ENCODE peak calls at places on chromosomes 12 and 14, in ten cellular contexts. Q is KG1; E is lung microvascular endothelial cell; M is activated CD8-positive, alpha-beta memory T cell treated with anti-CD3 and anti-CD28 coated beads, Interleukin-2, amount 10 ng/mL, durations not matched to agents 7 days and 5 days; F is neural progenitor cell; H is lower lobe of right lung; K is astrocyte of the spinal cord; D is astrocyte of the cerebellum; N is uterus; P is GM12891. J is an unnamed sample.

GRCh38 chr14:79356040-79356439 is 855.3 kb downstream of the DIO2 start:
- DNase-seq in Q (no peak), E (no peak), M (no peak), F (peak), H (no peak), K (peak), D (no peak), N (no peak), P (no peak), J (no peak)

GRCh38 chr14:59576332-59577294 is at the start of gene CCDC175:
- DNase-seq in Q (peak), E (peak), M (peak), F (peak), H (peak), K (peak), D (peak), N (peak), P (peak), J (peak)

GRCh38 chr12:116074686-116075085 is 202.8 kb downstream of the MED13L start:
- DNase-seq in Q (no peak), E (no peak), M (no peak), F (no peak), H (no peak), K (no peak), D (no peak), N (no peak), P (no peak), J (no peak)

GRCh38 chr12:108560321-108560721 is 652 bp downstream of the SART3 start:
- DNase-seq in Q (no peak), E (peak), M (no peak), F (no peak), H (no peak), K (peak), D (no peak), N (no peak), P (no peak), J (no peak)

GRCh38 chr12:29164477-29165163 is 15.5 kb downstream of the FAR2 start:
- DNase-seq in Q (no peak), E (peak), M (no peak), F (no peak), H (no peak), K (peak), D (peak), N (no peak), P (peak), J (no peak)

GRCh38 chr12:102478416-102479098 is 1.8 kb downstream of the IGF1 start:
- DNase-seq in Q (no peak), E (no peak), M (peak), F (peak), H (no peak), K (no peak), D (no peak), N (no peak), P (no peak), J (peak)

GRCh38 chr14:20209595-20209994 is 13.9 kb upstream of the OR11H6 start:
- DNase-seq in Q (no peak), E (no peak), M (no peak), F (no peak), H (no peak), K (no peak), D (no peak), N (no peak), P (no peak), J (no peak)

GRCh38 chr12:85834378-85834777 is 1.8 kb downstream of the RASSF9 start:
- DNase-seq in Q (no peak), E (no peak), M (no peak), F (no peak), H (no peak), K (no peak), D (no peak), N (no peak), P (no peak), J (no peak)

GRCh38 chr14:77593501-77593911 is 22.9 kb downstream of the SPTLC2 start:
- DNase-seq in Q (peak), E (peak), M (no peak), F (no peak), H (no peak), K (peak), D (no peak), N (no peak), P (no peak), J (no peak)

GRCh38 chr12:11016937-11017336 is 5.5 kb downstream of the TAS2R19 start:
- DNase-seq in Q (no peak), E (no peak), M (no peak), F (no peak), H (no peak), K (no peak), D (no peak), N (no peak), P (no peak), J (no peak)

GRCh38 chr14:102538598-102539543 is 29.3 kb upstream of the ANKRD9 start:
- DNase-seq in Q (no peak), E (no peak), M (no peak), F (no peak), H (no peak), K (no peak), D (no peak), N (no peak), P (no peak), J (no peak)

GRCh38 chr12:3964404-3964803 is 91.2 kb upstream of the PARP11 start:
- DNase-seq in Q (no peak), E (no peak), M (no peak), F (peak), H (no peak), K (no peak), D (no peak), N (no peak), P (no peak), J (no peak)

GRCh38 chr12:24821691-24822090 is 127.2 kb downstream of the BCAT1 start:
- DNase-seq in Q (no peak), E (no peak), M (no peak), F (no peak), H (no peak), K (peak), D (peak), N (no peak), P (no peak), J (no peak)

GRCh38 chr14:104009297-104009696 is 67.0 kb upstream of the RD3L start:
- DNase-seq in Q (no peak), E (no peak), M (no peak), F (no peak), H (no peak), K (no peak), D (no peak), N (no peak), P (no peak), J (no peak)

GRCh38 chr12:26122681-26123481 is 2.0 kb downstream of the BHLHE41 start:
- DNase-seq in Q (peak), E (peak), M (no peak), F (peak), H (peak), K (peak), D (peak), N (peak), P (no peak), J (no peak)

GRCh38 chr14:75715926-75716780 is 55.1 kb downstream of the TTLL5 start:
- DNase-seq in Q (no peak), E (no peak), M (no peak), F (no peak), H (no peak), K (peak), D (no peak), N (no peak), P (no peak), J (no peak)

GRCh38 chr14:61267336-61267735 is 13.8 kb downstream of the TMEM30B start:
- DNase-seq in Q (no peak), E (peak), M (no peak), F (no peak), H (no peak), K (no peak), D (no peak), N (no peak), P (no peak), J (no peak)

GRCh38 chr12:129961856-129962255 is 58.0 kb upstream of the TMEM132D start:
- DNase-seq in Q (no peak), E (no peak), M (no peak), F (no peak), H (no peak), K (no peak), D (no peak), N (no peak), P (no peak), J (no peak)

GRCh38 chr12:78181544-78182162 is 351.0 kb downstream of the NAV3 start:
- DNase-seq in Q (no peak), E (peak), M (no peak), F (peak), H (no peak), K (peak), D (peak), N (no peak), P (no peak), J (no peak)

GRCh38 chr14:76958975-76959710 is 69.4 kb downstream of the IRF2BPL start:
- DNase-seq in Q (no peak), E (peak), M (peak), F (no peak), H (no peak), K (peak), D (no peak), N (no peak), P (no peak), J (no peak)

GRCh38 chr14:70884595-70885342 is 22.5 kb upstream of the PCNX1 start:
- DNase-seq in Q (no peak), E (no peak), M (peak), F (no peak), H (no peak), K (no peak), D (no peak), N (no peak), P (no peak), J (no peak)

GRCh38 chr12:7016958-7017571 is 1.2 kb downstream of the LPCAT3 start:
- DNase-seq in Q (no peak), E (no peak), M (no peak), F (no peak), H (no peak), K (no peak), D (no peak), N (no peak), P (no peak), J (no peak)

GRCh38 chr12:87127272-87127671 is 871.1 kb upstream of the MGAT4C start:
- DNase-seq in Q (no peak), E (no peak), M (no peak), F (no peak), H (no peak), K (peak), D (no peak), N (no peak), P (no peak), J (no peak)

GRCh38 chr12:120067084-120067869 is 49.3 kb downstream of the RAB35 start:
- DNase-seq in Q (no peak), E (no peak), M (no peak), F (no peak), H (no peak), K (no peak), D (no peak), N (no peak), P (no peak), J (no peak)

GRCh38 chr14:69620981-69621380 is 9.6 kb downstream of the SUSD6 start:
- DNase-seq in Q (no peak), E (no peak), M (no peak), F (no peak), H (no peak), K (no peak), D (no peak), N (no peak), P (no peak), J (no peak)